ENCODE peak calls at places on chromosomes 11 and 22, in four cellular contexts. R, O, G and T are unnamed samples.

GRCh38 chr11:128544625-128545024 is 42.7 kb downstream of the ETS1 start:
- DNase-seq in R (no peak), G (no peak), O (no peak), T (no peak)

GRCh38 chr11:35486446-35486845 is 39.0 kb downstream of the PAMR1 start:
- DNase-seq in O (no peak), R (peak; percentile 25), G (no peak), T (no peak)

GRCh38 chr11:107929611-107930200 is 1.5 kb downstream of the RAB39A start:
- DNase-seq in O (no peak), R (no peak), G (peak; percentile 5), T (no peak)

GRCh38 chr11:135075740-135076139 is 663.7 kb upstream of the B3GAT1 start:
- DNase-seq in O (no peak), G (peak; percentile 58), R (peak; percentile 47), T (no peak)

GRCh38 chr22:45318558-45319318 is 9.0 kb downstream of the FAM118A start:
- DNase-seq in O (peak; percentile 46), G (peak; percentile 25), R (no peak), T (no peak)

GRCh38 chr11:71518506-71519471 is 8.3 kb upstream of the KRTAP5-7 start:
- DNase-seq in R (no peak), G (no peak), O (no peak), T (no peak)

GRCh38 chr11:62611705-62612365 is 740 bp downstream of the EML3 start:
- DNase-seq in R (peak; percentile 60), O (no peak), G (no peak), T (peak; percentile 66)

GRCh38 chr11:86743223-86744118 is 56.9 kb upstream of the PRSS23 start:
- DNase-seq in O (no peak), G (no peak), R (peak; percentile 58), T (no peak)

DNA sequence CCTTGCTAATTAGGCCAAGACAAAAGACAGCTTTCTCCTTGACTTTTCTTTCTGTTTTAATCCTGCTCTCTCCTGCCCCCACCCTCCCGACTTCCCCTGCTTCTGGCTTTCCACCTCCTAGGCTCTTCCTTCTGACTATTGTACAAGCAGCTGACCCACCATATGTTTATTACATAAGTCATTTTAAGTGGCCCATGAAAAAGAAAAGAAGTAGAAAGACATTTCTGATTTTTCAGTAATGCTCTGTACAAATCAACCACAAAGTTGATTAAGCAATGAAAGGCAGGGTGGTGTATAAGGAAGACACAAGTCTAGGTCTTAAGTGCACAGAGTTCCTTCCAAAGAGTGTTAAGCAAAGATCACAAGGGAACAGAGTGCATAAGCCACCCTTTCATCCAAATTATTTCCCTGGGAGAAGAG is 18.2 kb downstream of the JAML start:
- DNase-seq in R (no peak), G (peak; percentile 75), O (no peak), T (no peak)
- TF ChIP-seq SPI1 in R (no peak), G (no peak), O (no peak), T (no peak)

GRCh38 chr11:16997624-16998023 is 16.6 kb downstream of the PLEKHA7 start:
- DNase-seq in O (no peak), R (no peak), G (no peak), T (no peak)
- TF ChIP-seq SPI1 in O (no peak), R (no peak), G (no peak), T (no peak)

DNA sequence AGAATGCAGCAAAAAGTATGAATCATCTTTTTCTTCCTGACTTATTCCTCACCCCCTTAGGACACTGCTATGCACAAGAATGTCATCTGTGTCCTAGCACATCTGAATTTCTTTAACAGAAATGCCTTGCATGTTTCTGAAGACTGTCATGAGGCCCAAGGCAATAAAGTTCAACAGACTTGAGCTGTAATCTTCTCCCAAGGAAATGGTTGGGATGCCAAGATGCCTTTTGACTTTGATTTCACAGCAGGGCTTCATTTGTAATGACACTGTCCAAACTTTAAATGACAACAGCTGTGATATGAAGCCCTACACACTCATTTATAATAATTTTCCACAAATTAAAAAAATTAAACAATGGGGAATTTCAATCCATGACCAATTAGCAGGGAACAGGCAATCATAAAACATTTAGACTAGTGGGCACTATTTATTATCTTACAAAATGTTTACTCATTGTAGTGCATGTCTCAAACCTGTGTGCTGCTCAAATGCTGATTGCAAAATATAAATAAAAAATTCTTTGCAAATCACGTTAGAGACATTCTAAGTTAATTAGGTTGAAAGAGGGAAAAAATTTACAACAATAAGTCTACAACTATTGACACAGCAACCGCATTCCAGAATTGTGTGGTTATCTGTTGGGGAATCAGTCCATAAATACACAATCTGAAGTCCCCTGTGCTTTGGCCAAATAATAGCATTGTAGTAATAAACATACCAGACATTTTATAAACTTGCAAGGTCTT is 242.3 kb downstream of the SWAP70 start:
- DNase-seq in R (no peak), O (no peak), G (no peak), T (no peak)
- TF ChIP-seq SPI1 in R (no peak), O (no peak), G (no peak), T (no peak)

GRCh38 chr11:75454987-75455386 is 22.0 kb upstream of the KLHL35 start:
- DNase-seq in R (no peak), O (no peak), G (no peak), T (no peak)
- TF ChIP-seq SPI1 in R (no peak), O (no peak), G (no peak), T (no peak)

DNA sequence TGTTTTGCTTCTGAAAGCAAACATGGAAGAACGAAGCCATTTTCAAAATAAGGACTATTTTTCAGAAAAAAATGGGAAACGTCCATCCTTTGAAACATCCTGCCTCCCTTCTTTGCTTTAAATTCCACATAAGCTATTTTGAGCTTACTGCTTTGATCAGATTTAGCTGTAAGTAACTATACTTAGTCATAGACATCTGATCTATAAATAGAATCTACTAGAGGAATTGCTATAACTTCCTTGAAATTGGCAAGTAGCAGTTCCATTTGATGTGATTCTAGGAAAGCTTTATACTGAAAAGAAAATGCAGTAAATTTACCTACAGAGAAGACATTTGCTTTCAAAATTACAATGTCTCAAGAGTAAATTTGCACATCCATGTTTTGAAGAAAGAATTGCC is 305.8 kb downstream of the TTC28 start:
- DNase-seq in O (no peak), G (no peak), R (no peak), T (no peak)
- TF ChIP-seq SPI1 in O (no peak), G (no peak), R (no peak), T (no peak)

DNA sequence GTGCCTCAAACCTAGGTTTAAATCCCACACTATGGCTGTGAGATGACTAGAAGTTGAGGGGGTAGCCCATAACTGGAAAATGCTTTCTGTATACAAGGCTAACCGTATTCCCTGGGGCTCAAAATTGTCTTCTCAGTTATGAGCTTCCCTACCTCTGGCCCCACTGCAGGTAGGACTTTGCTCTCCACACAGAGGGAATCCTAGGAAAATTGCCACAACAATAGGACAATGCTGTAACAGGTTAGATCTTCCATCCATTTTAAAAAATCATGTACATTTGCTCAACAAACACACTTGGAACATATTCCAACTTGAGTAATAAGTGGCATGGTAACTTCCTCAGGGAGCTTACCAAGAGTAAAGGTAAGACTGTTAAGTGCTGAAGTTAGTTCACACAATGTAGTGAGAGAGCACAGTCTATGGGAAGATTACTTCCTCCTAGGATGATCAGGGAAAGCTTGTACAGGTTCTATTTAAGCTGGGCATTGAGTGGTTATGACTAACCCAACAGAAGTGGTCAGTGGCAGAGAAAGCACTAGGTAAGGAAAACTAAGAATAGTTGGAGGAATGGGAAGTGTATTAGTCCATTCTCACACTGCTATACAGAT is 78.9 kb upstream of the BIRC3 start:
- DNase-seq in O (no peak), R (no peak), G (no peak), T (no peak)
- TF ChIP-seq SPI1 in O (no peak), R (no peak), G (no peak), T (no peak)

DNA sequence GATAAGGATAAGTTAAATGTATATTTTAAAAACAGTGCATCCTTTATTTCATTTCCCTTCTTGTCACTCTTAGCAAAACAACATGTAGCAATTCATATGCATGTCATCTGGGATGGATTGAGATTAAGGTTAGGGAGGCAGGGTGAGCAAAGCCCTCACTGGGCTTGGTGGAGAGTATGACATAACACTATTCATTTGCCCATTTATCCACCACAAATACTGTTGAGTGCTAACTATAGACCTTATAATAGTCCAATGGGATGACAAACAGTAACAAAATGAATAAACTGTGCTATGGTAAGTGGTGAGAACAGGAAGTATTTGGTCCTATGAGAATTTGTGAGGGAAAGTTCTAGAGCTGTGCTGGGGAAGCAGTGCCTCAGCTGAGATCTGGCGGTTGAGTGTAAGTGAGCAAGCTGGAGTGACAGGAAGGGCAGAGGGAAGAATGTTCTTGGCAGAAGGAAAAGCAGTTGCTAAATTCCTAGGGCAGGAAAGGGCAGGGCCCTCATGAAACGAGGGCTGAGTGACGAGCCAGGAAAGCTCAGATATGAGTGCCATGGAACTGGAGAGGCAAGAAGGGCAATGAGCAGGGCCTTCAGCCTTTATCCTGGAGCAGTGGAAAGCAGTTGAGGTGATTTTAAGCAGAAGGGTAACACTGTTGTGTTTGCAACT is 6.7 kb downstream of the HSD17B12 start:
- DNase-seq in G (no peak), R (no peak), O (no peak), T (no peak)
- TF ChIP-seq SPI1 in G (no peak), R (no peak), O (no peak), T (no peak)

DNA sequence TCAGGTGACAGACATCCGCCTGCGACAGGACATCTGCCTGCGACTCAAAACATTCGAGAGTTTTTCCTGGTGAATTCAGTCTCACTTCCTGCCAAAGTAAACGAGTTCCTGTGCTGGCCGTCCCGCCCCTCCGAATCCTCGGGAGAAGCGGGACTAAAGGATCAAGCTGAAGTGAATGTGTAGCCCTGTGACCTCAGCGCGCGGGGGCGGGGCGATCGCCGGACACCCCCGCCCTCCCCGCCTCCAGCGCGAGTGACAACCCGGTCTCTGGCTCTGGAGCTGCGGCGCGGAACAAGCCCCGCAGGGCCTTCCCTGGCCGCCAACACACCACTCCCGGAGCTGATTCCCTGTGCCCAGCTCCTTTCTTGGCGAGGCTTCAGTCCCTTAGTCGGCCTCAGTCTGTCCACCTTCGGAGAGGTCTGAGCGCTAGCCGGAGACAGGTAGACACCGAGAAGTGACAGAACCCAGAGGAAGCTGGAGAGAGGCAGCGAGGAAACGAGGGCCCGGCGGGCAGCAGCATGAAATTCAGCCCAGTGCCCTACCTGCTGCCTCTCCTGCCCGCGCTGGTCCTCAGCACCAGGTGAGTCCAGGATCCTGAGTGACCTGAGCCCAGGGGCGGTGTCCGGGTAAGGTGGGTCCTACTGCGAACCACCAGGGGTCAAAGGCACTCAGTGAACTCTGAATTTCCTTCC is 766.4 kb upstream of the LUZP2 start:
- DNase-seq in G (no peak), R (peak; percentile 7), O (no peak), T (no peak)
- TF ChIP-seq SPI1 in G (no peak), R (no peak), O (no peak), T (no peak)